ENCODE peak calls at places on chromosomes 11 and 22, in eight cellular contexts. L is A549, W is HCT116, K is ovary, A is PC-3, O is fibroblast of lung, J is right lobe of liver, I is H9. X is an unnamed sample.

GRCh38 chr11:64225608-64226506 is at the start of the genes NUDT22 and TRPT1:
- DNase-seq in A (peak; percentile 88), K (peak; percentile 93), O (peak; percentile 72), L (peak; percentile 90), W (no peak), I (peak; percentile 90), J (peak; percentile 94), X (peak; percentile 90)

GRCh38 chr22:42439821-42440674 is 7.8 kb upstream of the NFAM1 start:
- DNase-seq in I (no peak), J (no peak), W (no peak), L (no peak), A (peak; percentile 17), O (peak; percentile 35), K (peak; percentile 30), X (peak; percentile 38)

GRCh38 chr11:48049036-48049435 is 68.7 kb downstream of the PTPRJ start:
- DNase-seq in A (peak; percentile 24), L (no peak), I (no peak), W (no peak), J (no peak), O (no peak), K (no peak), X (no peak)

GRCh38 chr11:57639321-57640067 is 10.2 kb downstream of the YPEL4 start:
- DNase-seq in W (no peak), I (peak; percentile 100), A (peak; percentile 51), K (no peak), J (no peak), L (no peak), O (peak; percentile 68), X (no peak)

GRCh38 chr22:20066617-20067383 is 13.2 kb upstream of the DGCR8 start:
- DNase-seq in K (no peak), A (no peak), W (no peak), L (no peak), O (no peak), J (no peak), I (no peak), X (no peak)

GRCh38 chr11:43920598-43921419 is 21.6 kb upstream of the C11orf96 start:
- DNase-seq in L (peak; percentile 95), W (peak; percentile 86), K (peak; percentile 90), I (no peak), A (peak; percentile 95), O (peak; percentile 100), J (no peak), X (peak; percentile 93)

GRCh38 chr11:65444314-65445051 is 21.9 kb downstream of the NEAT1 start:
- DNase-seq in J (peak; percentile 67), L (no peak), K (peak; percentile 37), O (no peak), A (peak; percentile 3), W (no peak), I (no peak), X (peak; percentile 17)

GRCh38 chr11:132496341-132496740 is 1036.0 kb downstream of the OPCML start:
- DNase-seq in A (no peak), I (no peak), O (peak; percentile 68), L (no peak), J (no peak), K (no peak), W (no peak), X (no peak)

GRCh38 chr11:45651841-45652745 is 13.3 kb downstream of the CHST1 start:
- DNase-seq in A (no peak), L (no peak), J (peak; percentile 30), K (no peak), W (no peak), O (no peak), I (peak; percentile 24), X (no peak)

GRCh38 chr11:34214961-34215805 is 109.8 kb downstream of the NAT10 start:
- DNase-seq in I (no peak), L (peak; percentile 63), K (no peak), J (no peak), A (peak; percentile 81), O (peak; percentile 81), W (peak; percentile 47), X (no peak)

GRCh38 chr11:827146-827860 is 416 bp upstream of the CRACR2B start:
- DNase-seq in W (no peak), J (no peak), I (peak; percentile 80), A (no peak), K (no peak), L (no peak), O (no peak), X (no peak)

GRCh38 chr11:65391007-65391406 is 4.6 kb downstream of the FRMD8 start:
- DNase-seq in K (no peak), J (peak; percentile 54), O (peak; percentile 35), W (no peak), A (no peak), I (no peak), L (peak; percentile 30), X (no peak)

GRCh38 chr11:115418626-115419025 is 85.6 kb downstream of the CADM1 start:
- DNase-seq in A (no peak), I (no peak), L (no peak), K (no peak), J (no peak), W (no peak), O (no peak), X (no peak)

GRCh38 chr22:31206896-31207687 is 5.0 kb upstream of the LIMK2 start:
- DNase-seq in J (no peak), O (no peak), W (no peak), A (peak; percentile 83), I (no peak), L (no peak), K (no peak), X (no peak)

GRCh38 chr22:46113910-46114517 is 36.3 kb upstream of the PPARA start:
- DNase-seq in J (no peak), W (no peak), I (no peak), O (no peak), L (no peak), K (peak; percentile 65), A (no peak), X (peak; percentile 62)

GRCh38 chr22:45051419-45051818 is 41.6 kb upstream of the PHF21B start:
- DNase-seq in K (no peak), W (no peak), I (no peak), L (no peak), J (no peak), A (no peak), O (no peak), X (no peak)

GRCh38 chr11:114794048-114794684 is 115.8 kb downstream of the NXPE2 start:
- DNase-seq in W (no peak), I (no peak), O (no peak), K (no peak), L (no peak), A (no peak), J (no peak), X (no peak)

GRCh38 chr11:12922980-12923507 is 86.1 kb upstream of the RASSF10 start:
- DNase-seq in O (no peak), L (no peak), W (no peak), I (no peak), K (no peak), A (no peak), J (no peak), X (no peak)

GRCh38 chr11:76209956-76210885 is 3.9 kb upstream of the WNT11 start:
- DNase-seq in I (no peak), A (peak; percentile 49), K (peak; percentile 75), W (no peak), J (peak; percentile 72), L (no peak), O (peak; percentile 78), X (peak; percentile 71)

GRCh38 chr11:40306938-40307548 is 1152.4 kb downstream of the LRRC4C start:
- DNase-seq in I (no peak), K (no peak), L (peak; percentile 25), J (no peak), W (no peak), O (peak; percentile 52), A (peak; percentile 53), X (no peak)

GRCh38 chr11:119431523-119431922 is 8.6 kb upstream of the THY1 start:
- DNase-seq in J (no peak), A (no peak), W (no peak), O (no peak), L (no peak), I (no peak), K (no peak), X (no peak)
- H3K4me1 ChIP-seq in J (no peaks in the 10 kb centered on the region), A (peaks cover 21% of the 10 kb centered on the region), W (peaks cover 20% of the 10 kb centered on the region), O (peaks cover 21% of the 10 kb centered on the region), L (peaks cover 16% of the 10 kb centered on the region), I (peaks cover 7% of the 10 kb centered on the region), K (peaks cover 3% of the 10 kb centered on the region), X (peaks cover 7% of the 10 kb centered on the region)

GRCh38 chr11:127133061-127133460 is 132.5 kb upstream of the KIRREL3 start:
- DNase-seq in O (no peak), K (no peak), J (no peak), W (no peak), A (no peak), L (no peak), I (no peak), X (no peak)

DNA sequence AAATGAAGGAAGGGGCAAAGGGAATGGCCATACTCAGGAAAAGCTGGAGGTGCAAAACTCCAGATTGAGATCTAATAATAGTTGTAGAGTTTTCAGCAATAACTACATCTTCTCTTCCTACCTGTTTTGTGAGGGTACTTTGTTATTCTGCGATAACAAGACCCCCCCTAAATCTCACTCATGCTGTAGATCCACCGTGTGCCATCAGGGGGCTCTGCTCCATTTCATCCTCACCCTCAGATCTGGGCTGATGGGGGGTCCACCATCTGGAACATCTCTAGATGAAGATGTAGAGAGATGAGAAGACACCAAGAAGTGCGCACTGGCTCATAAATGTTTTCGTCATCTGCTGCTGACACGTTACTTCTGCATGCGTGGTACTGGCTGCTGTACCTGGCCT is 135.9 kb upstream of the KIRREL3 start:
- DNase-seq in L (no peak), I (no peak), K (no peak), A (no peak), J (no peak), W (no peak), O (no peak), X (no peak)
- TF ChIP-seq CTCF in L (no peak), I (peak; percentile 58), K (no peak), A (peak; percentile 19), J (no peak), W (no peak), O (no peak), X (no peak)

GRCh38 chr11:3152471-3153110 is 12.5 kb downstream of the OSBPL5 start:
- DNase-seq in O (peak; percentile 78), I (no peak), L (no peak), W (no peak), J (no peak), A (no peak), K (no peak), X (no peak)
- H3K4me1 ChIP-seq in O (peaks cover 40% of the 10 kb centered on the region), I (no peaks in the 10 kb centered on the region), L (peaks cover 14% of the 10 kb centered on the region), W (peaks cover 22% of the 10 kb centered on the region), J (no peaks in the 10 kb centered on the region), A (peaks cover 1% of the 10 kb centered on the region), K (peaks cover 16% of the 10 kb centered on the region), X (peaks cover 34% of the 10 kb centered on the region)

DNA sequence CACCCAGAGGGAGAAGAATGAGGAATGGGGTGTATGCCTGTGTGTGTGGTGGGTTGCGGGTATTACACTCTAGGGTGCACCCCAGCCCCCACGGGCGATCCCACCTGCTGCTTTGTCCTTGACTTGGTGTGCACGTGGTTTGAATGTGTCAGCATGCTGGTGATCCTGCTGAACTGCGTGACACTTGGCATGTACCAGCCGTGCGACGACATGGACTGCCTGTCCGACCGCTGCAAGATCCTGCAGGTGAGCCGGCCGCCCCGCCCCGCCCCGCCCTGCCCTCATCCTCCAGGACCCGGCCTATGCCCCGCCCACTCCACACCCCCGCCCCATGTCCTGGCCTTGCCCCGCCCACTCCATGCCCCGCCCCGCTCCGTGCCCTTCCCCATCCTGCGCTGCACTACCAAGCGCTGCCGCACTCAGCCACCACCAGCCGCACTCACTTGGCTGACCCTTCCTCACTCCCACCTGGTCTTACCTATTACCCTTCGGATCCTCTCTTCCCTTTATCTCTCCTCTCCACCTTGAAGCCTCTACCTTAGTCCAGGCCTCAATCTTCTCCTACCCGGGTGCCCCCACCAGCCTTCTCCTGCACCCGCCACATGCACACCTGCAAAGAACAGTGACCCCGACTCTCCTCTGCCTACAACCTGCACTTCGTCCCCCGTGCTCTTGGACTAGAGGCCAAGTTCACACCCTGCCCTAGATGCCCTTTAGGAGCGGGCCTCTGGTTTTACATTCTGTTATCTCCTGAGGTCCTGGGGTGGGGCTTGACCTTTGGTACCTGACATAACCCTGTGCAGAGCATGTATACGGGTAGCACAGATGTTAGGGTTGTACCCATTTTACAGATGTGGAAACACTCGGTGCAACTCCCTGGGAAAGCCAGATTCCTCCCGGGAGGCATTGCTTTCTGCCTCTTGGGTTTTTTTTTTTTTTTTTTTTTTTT is 27.7 kb downstream of the CACNA1I start:
- DNase-seq in O (no peak), L (peak; percentile 14), W (peak; percentile 57), I (peak; percentile 95), J (no peak), A (peak; percentile 39), K (no peak), X (no peak)
- TF ChIP-seq CTCF in O (no peak), L (no peak), W (peak; percentile 15), I (peak; percentile 15), J (no peak), A (no peak), K (no peak), X (no peak)